ENCODE peak calls at places on chromosomes 11 and 22, in ten cellular contexts. A is heart left ventricle, O is Peyer's patch, C is body of pancreas, Y is A549, I is endothelial cell of umbilical vein, Z is HCT116, V is erythroblast, D is lower leg skin, W is GM12891. J is an unnamed sample.

GRCh38 chr11:111633756-111634362 is 31.6 kb downstream of the SIK2 start:
- DNase-seq in A (no peak), O (no peak), C (no peak), Y (no peak), I (peak; percentile 74), Z (no peak), V (no peak), D (no peak), W (no peak), J (no peak)

GRCh38 chr11:85835729-85836128 is 19.5 kb upstream of the CCDC83 start:
- DNase-seq in A (no peak), O (no peak), C (no peak), Y (no peak), I (no peak), Z (no peak), V (no peak), D (no peak), W (no peak), J (no peak)

GRCh38 chr11:10515418-10515817 is 25.6 kb downstream of the RNF141 start:
- DNase-seq in A (no peak), O (no peak), C (no peak), Y (no peak), I (no peak), Z (no peak), V (no peak), D (no peak), W (no peak), J (no peak)

GRCh38 chr11:1224491-1225385 is 1.9 kb downstream of the MUC5B start:
- DNase-seq in A (no peak), O (peak; percentile 50), C (peak; percentile 4), Y (no peak), I (no peak), Z (no peak), V (no peak), D (peak; percentile 84), W (no peak), J (no peak)

GRCh38 chr11:90124371-90124770 is 10.1 kb upstream of the NAALAD2 start:
- DNase-seq in A (no peak), O (no peak), C (no peak), Y (no peak), I (no peak), Z (no peak), V (no peak), D (no peak), W (no peak), J (no peak)

GRCh38 chr11:19772480-19772879 is 59.8 kb downstream of the NAV2 start:
- DNase-seq in A (no peak), O (no peak), C (no peak), Y (no peak), I (no peak), Z (no peak), V (no peak), D (no peak), W (no peak), J (no peak)

GRCh38 chr11:80432051-80432450 is 991.2 kb upstream of the TENM4 start:
- DNase-seq in A (no peak), O (no peak), C (no peak), Y (no peak), I (peak; percentile 65), Z (no peak), V (no peak), D (no peak), W (no peak), J (no peak)

GRCh38 chr22:21949569-21949918 is 3.1 kb downstream of the PPM1F start:
- DNase-seq in A (no peak), O (no peak), C (no peak), Y (no peak), I (no peak), Z (no peak), V (no peak), D (no peak), W (no peak), J (no peak)

GRCh38 chr11:970319-970871 is 44.7 kb downstream of the AP2A2 start:
- DNase-seq in A (no peak), O (no peak), C (no peak), Y (no peak), I (no peak), Z (no peak), V (no peak), D (no peak), W (no peak), J (no peak)

GRCh38 chr11:64915366-64915887 is 1.6 kb downstream of the ATG2A start:
- DNase-seq in A (no peak), O (no peak), C (no peak), Y (no peak), I (no peak), Z (no peak), V (peak; percentile 32), D (no peak), W (no peak), J (no peak)

GRCh38 chr11:64917663-64917995 is 620 bp upstream of the ATG2A start:
- DNase-seq in A (no peak), O (no peak), C (no peak), Y (no peak), I (no peak), Z (no peak), V (no peak), D (no peak), W (no peak), J (no peak)

GRCh38 chr11:64916040-64916847 is 765 bp downstream of the ATG2A start:
- DNase-seq in A (peak; percentile 57), O (no peak), C (peak; percentile 49), Y (peak; percentile 65), I (peak; percentile 34), Z (no peak), V (peak; percentile 77), D (peak; percentile 92), W (peak; percentile 63), J (peak; percentile 85)

GRCh38 chr11:64918056-64918455 is 1.0 kb upstream of the ATG2A start:
- DNase-seq in A (no peak), O (no peak), C (no peak), Y (no peak), I (peak; percentile 54), Z (no peak), V (peak; percentile 57), D (no peak), W (no peak), J (no peak)

DNA sequence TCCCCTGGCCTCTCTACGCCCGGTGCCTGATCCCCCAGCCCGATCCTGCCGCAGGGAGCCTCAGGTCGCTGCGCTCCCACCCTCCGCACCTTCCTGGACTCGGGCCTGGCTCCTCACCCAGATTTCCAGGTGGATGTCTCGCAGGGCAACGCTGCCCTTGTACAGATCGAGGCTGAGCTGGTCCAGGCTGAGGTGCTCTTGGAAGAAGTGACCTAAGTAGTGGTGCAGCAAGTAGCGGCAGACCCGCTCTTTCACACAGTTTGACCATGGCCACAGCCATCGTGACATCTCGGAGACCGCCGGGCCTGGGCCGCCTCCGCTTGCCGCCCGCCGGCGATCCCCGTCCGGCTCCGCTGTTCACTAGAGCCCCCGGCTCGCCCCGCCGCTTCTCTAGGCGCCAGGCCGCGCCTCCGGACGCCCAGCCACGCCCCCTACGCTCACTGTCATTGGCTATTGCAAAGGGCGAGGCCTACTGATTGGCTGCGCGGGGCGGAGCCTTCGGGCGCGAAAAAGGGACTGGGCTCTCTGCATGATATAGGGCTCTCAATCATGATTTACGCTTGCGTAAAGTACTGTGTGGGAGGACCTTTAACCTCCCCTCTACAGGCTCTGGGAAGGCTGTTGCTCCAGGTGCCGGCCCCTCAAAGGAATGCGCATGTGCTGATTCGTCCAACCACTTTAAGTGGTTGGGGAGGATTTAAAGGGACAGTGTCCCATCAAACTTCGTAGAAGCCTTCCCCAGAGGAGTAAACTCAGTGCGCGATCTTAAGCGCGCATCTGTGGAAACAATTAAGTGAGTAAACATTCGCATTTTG is at the start of gene ATG2A:
- DNase-seq in A (peak; percentile 99), O (peak; percentile 99), C (peak; percentile 100), Y (peak; percentile 99), I (peak; percentile 100), Z (peak; percentile 99), V (peak; percentile 99), D (peak; percentile 100), W (peak; percentile 99), J (peak; percentile 98)
- TF ChIP-seq POLR2A in A (peak; percentile 96), O (peak; percentile 95), C (peak; percentile 78), Y (peak; percentile 79), I (peak; percentile 79), Z (peak; percentile 37), V (peak; percentile 86), D (no peak), W (peak; percentile 73), J (peak; percentile 73)

DNA sequence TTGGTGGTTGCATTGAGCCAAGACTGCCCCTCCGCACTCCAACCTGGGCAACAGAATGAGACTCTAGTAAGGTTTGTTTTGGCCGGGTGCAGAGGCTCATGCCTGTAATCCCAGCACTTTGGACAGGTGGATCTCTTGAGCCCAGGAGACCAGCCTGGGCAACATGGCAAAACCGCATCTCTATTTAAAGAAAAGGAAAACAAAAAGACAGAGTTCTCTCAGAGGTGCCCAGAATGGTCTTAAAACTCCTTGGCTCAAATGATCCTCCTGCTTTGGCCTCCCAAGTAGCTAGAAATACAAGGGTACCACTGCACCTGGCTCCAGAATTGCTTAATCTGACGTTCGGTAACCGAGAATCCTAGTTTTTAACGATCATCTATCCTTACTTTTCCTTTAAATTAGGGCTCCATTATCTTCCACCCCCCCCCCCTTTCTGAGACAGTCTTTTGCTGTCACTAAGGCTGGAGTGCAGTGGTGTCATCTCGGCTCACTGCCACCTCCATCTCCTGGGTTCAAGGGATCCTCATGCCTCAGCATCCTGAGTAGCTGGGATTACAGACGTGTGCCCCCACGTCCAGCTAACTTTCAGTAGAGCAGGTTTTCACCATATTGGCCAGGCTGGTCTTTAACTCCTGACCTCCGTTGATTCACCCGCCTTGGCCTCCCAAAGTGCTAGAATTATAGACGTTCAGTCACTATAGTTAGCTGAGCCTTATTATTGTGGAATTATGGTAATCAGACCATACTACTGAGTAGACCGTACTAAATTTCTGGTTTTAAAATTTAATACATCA is 1.7 kb downstream of the RPS25 start:
- DNase-seq in A (no peak), O (no peak), C (no peak), Y (no peak), I (no peak), Z (no peak), V (no peak), D (no peak), W (no peak), J (no peak)
- TF ChIP-seq POLR2A in A (no peak), O (no peak), C (no peak), Y (no peak), I (no peak), Z (no peak), V (no peak), D (no peak), W (peak; percentile 49), J (no peak)

GRCh38 chr11:119029340-119030028 is 1.2 kb downstream of the SLC37A4 start:
- DNase-seq in A (no peak), O (peak; percentile 84), C (peak; percentile 91), Y (no peak), I (no peak), Z (no peak), V (peak; percentile 58), D (no peak), W (no peak), J (no peak)
- TF ChIP-seq POLR2A in A (no peak), O (peak; percentile 88), C (peak; percentile 67), Y (no peak), I (no peak), Z (no peak), V (peak; percentile 31), D (no peak), W (no peak), J (no peak)

GRCh38 chr11:57073121-57073520 is 84.4 kb downstream of the OR5AK2 start:
- DNase-seq in A (no peak), O (no peak), C (no peak), Y (no peak), I (no peak), Z (no peak), V (no peak), D (no peak), W (no peak), J (no peak)
- TF ChIP-seq POLR2A in A (no peak), O (no peak), C (no peak), Y (no peak), I (no peak), Z (no peak), V (no peak), D (no peak), W (no peak), J (no peak)

GRCh38 chr22:38272373-38273134 is at the start of gene TMEM184B:
- DNase-seq in A (peak; percentile 86), O (peak; percentile 88), C (peak; percentile 86), Y (peak; percentile 46), I (peak; percentile 75), Z (peak; percentile 18), V (peak; percentile 93), D (peak; percentile 95), W (peak; percentile 98), J (peak; percentile 77)
- TF ChIP-seq POLR2A in A (peak; percentile 94), O (peak; percentile 91), C (peak; percentile 79), Y (peak; percentile 75), I (peak; percentile 84), Z (no peak), V (peak; percentile 57), D (no peak), W (no peak), J (peak; percentile 76)